ENCODE peak calls at places on chromosomes 11 and 22, in four cellular contexts. V is testis, Q is H54, G is HCT116. M is an unnamed sample.

GRCh38 chr11:2929880-2930704 is 872 bp upstream of the PHLDA2 start:
- DNase-seq in Q (peak), V (no peak), G (peak), M (peak)

GRCh38 chr22:39254789-39255298 is 10.1 kb upstream of the PDGFB start:
- DNase-seq in V (no peak), G (no peak), Q (peak), M (no peak)

GRCh38 chr11:125300791-125301218 is 136.3 kb downstream of the PKNOX2 start:
- DNase-seq in V (peak), Q (peak), G (no peak), M (no peak)

GRCh38 chr11:124799384-124800225 is 601 bp downstream of the MSANTD2 start:
- DNase-seq in V (peak), Q (no peak), G (no peak), M (peak)

GRCh38 chr22:42976534-42976933 is 38.4 kb downstream of the PACSIN2 start:
- DNase-seq in V (no peak), G (no peak), Q (no peak), M (no peak)

GRCh38 chr11:659532-660085 is 22.5 kb downstream of the DRD4 start:
- DNase-seq in G (no peak), Q (no peak), V (no peak), M (no peak)

GRCh38 chr22:28237783-28238182 is 318.7 kb upstream of the PITPNB start:
- DNase-seq in Q (no peak), G (no peak), V (no peak), M (no peak)

GRCh38 chr11:23311986-23312940 is 452.0 kb upstream of the CCDC179 start:
- DNase-seq in G (no peak), Q (no peak), V (no peak), M (no peak)

GRCh38 chr11:1297011-1297575 is 12.3 kb downstream of the TOLLIP start:
- DNase-seq in V (peak), Q (no peak), G (no peak), M (no peak)

DNA sequence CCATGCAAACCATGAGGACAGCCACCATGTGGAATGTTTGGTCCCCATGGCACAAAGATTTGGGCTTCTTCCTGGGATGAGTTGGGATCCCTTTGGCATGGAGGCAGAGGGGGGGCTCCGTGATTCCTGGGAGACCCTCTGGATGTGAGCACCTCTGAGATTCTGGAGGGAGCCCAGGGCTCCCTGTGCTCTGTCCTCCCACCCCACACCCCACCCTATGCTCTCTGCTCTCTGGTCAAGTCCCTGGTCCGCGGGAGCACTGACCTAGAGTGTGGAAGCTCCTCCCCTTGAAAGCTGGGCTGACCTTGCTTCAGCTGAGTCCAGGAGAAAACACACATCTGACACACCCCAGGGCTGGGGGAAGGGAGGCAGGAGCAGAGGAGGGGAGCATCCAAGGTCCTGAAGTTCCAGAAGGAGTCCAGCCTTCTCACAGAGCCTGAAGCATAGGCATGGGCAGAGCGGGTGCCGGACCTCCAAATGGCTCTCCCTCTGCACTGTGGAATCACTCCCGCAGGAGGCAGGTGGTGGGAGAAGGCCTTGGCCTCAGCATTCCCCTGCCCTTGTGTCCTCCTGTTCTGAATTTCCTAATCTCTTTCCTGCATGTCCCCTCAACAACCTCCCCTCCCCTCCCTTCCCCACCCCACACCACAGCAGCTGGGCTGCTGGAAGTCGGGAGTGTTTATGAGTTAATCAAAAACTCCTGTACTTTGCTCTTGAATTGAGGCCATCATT is 25.7 kb upstream of the OAF start:
- DNase-seq in Q (no peak), G (no peak), V (peak), M (peak)
- TF ChIP-seq POLR2A in Q (no peak), G (no peak), V (no peak), M (peak)

GRCh38 chr11:68891356-68891948 is 12.2 kb downstream of the MRPL21 start:
- DNase-seq in G (no peak), Q (no peak), V (no peak), M (no peak)
- TF ChIP-seq POLR2A in G (no peak), Q (no peak), V (no peak), M (no peak)

GRCh38 chr22:49825944-49826602 is 1.6 kb downstream of the BRD1 start:
- DNase-seq in Q (no peak), G (no peak), V (no peak), M (no peak)
- TF ChIP-seq POLR2A in Q (no peak), G (no peak), V (no peak), M (no peak)

GRCh38 chr11:71237853-71238252 is 14.5 kb downstream of the SHANK2 start:
- DNase-seq in V (no peak), Q (no peak), G (no peak), M (peak)
- TF ChIP-seq POLR2A in V (no peak), Q (no peak), G (no peak), M (no peak)

DNA sequence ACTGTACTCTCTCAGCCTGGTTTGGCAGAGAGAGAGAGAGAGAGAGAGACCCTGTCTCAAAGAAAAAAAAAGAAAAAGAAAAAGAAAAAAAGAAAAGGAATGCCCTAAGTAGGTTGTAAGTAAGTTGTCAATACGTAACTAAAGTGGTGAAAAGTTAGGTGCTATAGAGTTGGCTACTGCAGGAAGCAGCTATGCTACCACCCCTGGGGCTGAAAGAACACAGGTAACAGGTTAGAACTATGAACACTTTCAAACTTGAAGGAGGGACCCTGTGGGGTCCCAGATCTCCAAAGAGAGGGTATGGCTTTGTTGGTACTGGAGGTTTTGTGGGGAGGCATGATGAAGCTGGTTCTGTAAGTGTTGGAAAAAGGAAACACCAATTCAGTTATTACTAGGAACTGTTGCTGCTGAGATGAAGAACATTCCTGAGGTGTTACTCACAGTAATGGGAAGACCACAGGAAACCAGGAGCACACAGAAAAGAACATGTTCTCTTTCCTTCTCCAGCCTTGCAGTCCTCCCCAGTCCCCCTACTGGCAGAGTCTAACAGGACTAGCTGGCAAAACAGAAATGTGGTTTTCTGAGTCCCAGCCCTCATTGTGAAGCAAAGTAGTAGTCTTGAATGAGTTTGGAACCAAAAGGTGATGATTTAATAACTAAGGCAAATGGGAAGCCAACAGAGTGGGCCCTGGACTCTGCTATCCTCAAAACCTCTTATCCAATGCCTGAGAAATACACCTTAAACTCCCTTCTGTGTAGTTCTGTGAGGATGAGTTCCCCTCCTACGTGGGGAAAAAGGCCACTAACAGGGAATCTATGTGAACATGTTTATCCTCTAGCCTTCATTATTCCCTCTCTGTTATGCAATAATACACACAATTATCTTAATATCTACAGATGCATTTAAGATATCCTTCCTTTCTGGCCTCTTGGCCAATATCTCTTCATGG is 427.0 kb upstream of the DDI1 start:
- DNase-seq in V (no peak), Q (peak), G (peak), M (no peak)
- TF ChIP-seq POLR2A in V (no peak), Q (no peak), G (no peak), M (no peak)

DNA sequence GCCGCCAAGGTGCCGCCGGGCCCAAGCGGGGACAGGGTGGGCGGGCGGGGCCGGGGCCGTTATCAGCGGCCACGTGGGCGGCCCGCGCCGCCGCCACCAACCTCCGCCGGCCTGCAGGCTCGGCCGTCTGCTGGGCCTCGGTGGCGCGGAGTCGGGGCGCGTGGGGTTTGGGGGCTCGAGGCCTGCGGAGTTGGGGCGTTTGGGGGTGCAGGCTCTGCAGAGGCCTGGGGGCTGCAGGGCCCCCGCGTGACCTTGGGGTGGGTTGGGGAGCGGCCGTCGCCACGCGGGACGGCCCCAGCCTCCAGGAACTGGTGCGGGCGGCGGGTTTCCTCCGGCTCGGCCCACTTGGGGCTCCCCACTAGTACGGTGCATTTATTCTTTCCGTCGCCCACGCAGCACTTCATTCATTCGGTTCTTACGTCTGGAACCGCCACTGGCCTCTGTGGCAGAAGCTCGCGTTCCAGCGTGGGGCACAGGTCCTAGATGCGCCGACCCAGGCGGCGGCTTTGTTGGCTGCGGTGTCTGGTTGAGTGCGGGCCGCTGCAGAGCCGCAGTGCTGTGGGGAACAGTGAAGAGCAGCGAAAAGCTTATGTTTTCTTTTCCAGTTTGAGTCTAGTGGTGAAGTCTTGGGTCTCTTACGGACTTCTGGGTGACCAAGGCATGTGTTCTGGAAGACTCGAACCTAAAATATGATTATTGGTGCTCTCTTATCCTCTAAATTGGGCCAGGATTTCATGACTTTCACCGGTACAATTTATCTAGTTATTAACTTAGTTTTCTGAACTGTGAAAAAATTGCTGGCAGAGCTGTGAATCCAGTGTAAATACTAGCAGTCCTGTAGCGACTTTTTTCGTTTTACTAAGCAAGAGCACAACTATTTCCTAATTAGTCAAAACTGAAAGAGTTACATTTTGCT is 888 bp upstream of the TRMT2A start:
- DNase-seq in Q (no peak), V (no peak), G (no peak), M (no peak)
- TF ChIP-seq POLR2A in Q (no peak), V (no peak), G (no peak), M (no peak)

GRCh38 chr11:120400564-120401364 is 64.6 kb downstream of the ARHGEF12 start:
- DNase-seq in V (no peak), G (peak), Q (peak), M (no peak)
- TF ChIP-seq POLR2A in V (no peak), G (no peak), Q (no peak), M (no peak)

GRCh38 chr22:47124451-47124881 is 362.0 kb downstream of the TBC1D22A start:
- DNase-seq in G (no peak), V (no peak), Q (no peak), M (no peak)
- TF ChIP-seq POLR2A in G (no peak), V (no peak), Q (no peak), M (no peak)

GRCh38 chr11:66624450-66624849 is 8.0 kb downstream of the RBM14 start:
- DNase-seq in G (no peak), V (no peak), Q (no peak), M (no peak)
- TF ChIP-seq POLR2A in G (no peak), V (no peak), Q (no peak), M (no peak)